ENCODE peak calls at places on chromosomes 2 and 18, in six cellular contexts. E is H9, V is IMR-90, S is fibroblast of lung, K is endothelial cell of umbilical vein, G is MM.1S. U is an unnamed sample.

GRCh38 chr2:188050716-188051115 is 241.0 kb upstream of the GULP1 start:
- DNase-seq in G (no peak), S (no peak), K (no peak), V (no peak), E (no peak), U (no peak)

GRCh38 chr2:184597996-184598312 is 375 bp upstream of the ZNF804A start:
- DNase-seq in V (peak; percentile 6), E (no peak), K (no peak), G (no peak), S (no peak), U (no peak)

GRCh38 chr2:21042958-21043743 is 722 bp downstream of the APOB start:
- DNase-seq in G (peak; percentile 49), E (peak; percentile 79), V (peak; percentile 31), K (peak; percentile 55), S (peak; percentile 62), U (peak; percentile 60)

GRCh38 chr2:158969717-158970521 is 1.5 kb downstream of the TANC1 start:
- DNase-seq in V (peak; percentile 21), G (no peak), E (peak; percentile 53), K (peak; percentile 73), S (peak; percentile 29), U (no peak)

GRCh38 chr2:29273004-29273703 is 157.9 kb downstream of the CLIP4 start:
- DNase-seq in S (no peak), E (no peak), G (no peak), K (no peak), V (no peak), U (no peak)

GRCh38 chr2:223576873-223577272 is 25.3 kb downstream of the SCG2 start:
- DNase-seq in E (no peak), G (no peak), S (peak; percentile 99), K (no peak), V (peak; percentile 98), U (no peak)

GRCh38 chr2:11904029-11904428 is 157.6 kb downstream of the LPIN1 start:
- DNase-seq in K (no peak), G (no peak), E (no peak), V (no peak), S (no peak), U (peak; percentile 61)

GRCh38 chr18:54147439-54147838 is 77.0 kb downstream of the MBD2 start:
- DNase-seq in K (no peak), V (no peak), E (no peak), G (peak; percentile 30), S (no peak), U (no peak)

GRCh38 chr2:39373403-39373802 is 63.7 kb downstream of the MAP4K3 start:
- DNase-seq in V (no peak), S (no peak), E (no peak), G (no peak), K (no peak), U (no peak)

GRCh38 chr2:205197468-205198129 is 484.7 kb upstream of the NRP2 start:
- DNase-seq in S (no peak), V (no peak), E (no peak), K (no peak), G (peak; percentile 57), U (no peak)

GRCh38 chr2:33488715-33489540 is 12.5 kb downstream of the RASGRP3 start:
- DNase-seq in E (no peak), S (no peak), G (no peak), V (no peak), K (no peak), U (no peak)

GRCh38 chr2:203786912-203787311 is 80.5 kb downstream of the CD28 start:
- DNase-seq in S (peak; percentile 74), K (peak; percentile 81), V (peak; percentile 52), G (no peak), E (no peak), U (peak; percentile 44)

GRCh38 chr2:160278101-160278888 is 78.2 kb upstream of the ITGB6 start:
- DNase-seq in K (peak; percentile 21), E (no peak), V (no peak), G (no peak), S (no peak), U (no peak)

GRCh38 chr2:225013432-225014048 is 28.7 kb downstream of the DOCK10 start:
- DNase-seq in G (no peak), E (no peak), S (no peak), V (no peak), K (no peak), U (no peak)

GRCh38 chr2:88443353-88443938 is 9.0 kb downstream of the FOXI3 start:
- DNase-seq in G (no peak), K (no peak), E (peak; percentile 64), S (no peak), V (no peak), U (no peak)

GRCh38 chr2:20671036-20671735 is 4.2 kb downstream of the GDF7 start:
- DNase-seq in K (no peak), E (peak; percentile 56), V (no peak), S (no peak), G (no peak), U (no peak)

GRCh38 chr2:30971291-30972025 is 164.2 kb upstream of the CAPN13 start:
- DNase-seq in E (no peak), G (no peak), K (no peak), V (no peak), S (no peak), U (no peak)

GRCh38 chr2:144453039-144453336 is 66.9 kb downstream of the ZEB2 start:
- DNase-seq in G (no peak), E (no peak), S (peak; percentile 70), V (peak; percentile 76), K (no peak), U (no peak)

GRCh38 chr2:21317131-21317530 is 193.4 kb downstream of the TDRD15 start:
- DNase-seq in G (peak; percentile 52), E (peak; percentile 62), K (peak; percentile 3), S (peak; percentile 23), V (peak; percentile 8), U (peak; percentile 65)

GRCh38 chr2:240479111-240479501 is 43.6 kb downstream of the GPC1 start:
- DNase-seq in G (no peak), V (no peak), K (no peak), S (no peak), E (peak; percentile 16), U (no peak)

GRCh38 chr2:63121055-63121834 is 70.6 kb downstream of the OTX1 start:
- DNase-seq in S (no peak), V (no peak), G (no peak), E (peak; percentile 31), K (no peak), U (no peak)

GRCh38 chr2:19955544-19956422 is 34.1 kb downstream of the WDR35 start:
- DNase-seq in S (peak; percentile 85), E (peak; percentile 70), G (peak; percentile 72), V (peak; percentile 77), K (peak; percentile 80), U (peak; percentile 72)

GRCh38 chr2:44392338-44392943 is 30.7 kb downstream of the CAMKMT start:
- DNase-seq in V (peak; percentile 21), S (peak; percentile 50), E (no peak), G (peak; percentile 55), K (peak; percentile 46), U (peak; percentile 58)

GRCh38 chr2:240523451-240524281 is 34.1 kb downstream of the ANKMY1 start:
- DNase-seq in K (no peak), S (no peak), E (no peak), G (no peak), V (no peak), U (no peak)

GRCh38 chr2:68108116-68108515 is 45.3 kb upstream of the C1D start:
- DNase-seq in G (no peak), E (no peak), S (no peak), K (no peak), V (no peak), U (no peak)

GRCh38 chr2:43960921-43961320 is 34.9 kb downstream of the LRPPRC start:
- DNase-seq in G (no peak), S (no peak), K (no peak), E (no peak), V (no peak), U (no peak)

GRCh38 chr2:15810451-15811150 is 129.7 kb upstream of the MYCN start:
- DNase-seq in V (no peak), S (no peak), E (no peak), G (no peak), K (no peak), U (no peak)

GRCh38 chr2:228731517-228731916 is 539.6 kb downstream of the PID1 start:
- DNase-seq in E (no peak), V (peak; percentile 68), G (no peak), K (no peak), S (peak; percentile 34), U (no peak)

GRCh38 chr2:201447116-201447515 is 4.1 kb downstream of the TRAK2 start:
- DNase-seq in V (no peak), E (no peak), G (no peak), K (no peak), S (no peak), U (no peak)

GRCh38 chr18:58952303-58952702 is 87.6 kb downstream of the ZNF532 start:
- DNase-seq in G (no peak), S (no peak), K (no peak), V (no peak), E (no peak), U (no peak)
- H4K20me1 ChIP-seq in G (no peaks in the 10 kb centered on the region), S (no peaks in the 10 kb centered on the region), K (no peaks in the 10 kb centered on the region), V (no peaks in the 10 kb centered on the region), E (no peaks in the 10 kb centered on the region), U (no peaks in the 10 kb centered on the region)

GRCh38 chr2:70977605-70978205 is 725 bp upstream of the ANKRD53 start:
- DNase-seq in V (peak; percentile 93), K (peak; percentile 35), G (peak; percentile 41), S (peak; percentile 96), E (no peak), U (no peak)
- TF ChIP-seq CTCF in V (no peak), K (no peak), G (no peak), S (no peak), E (no peak), U (peak; percentile 62)

GRCh38 chr2:163794635-163795034 is 58.8 kb upstream of the FIGN start:
- DNase-seq in K (no peak), S (no peak), G (no peak), E (no peak), V (no peak), U (no peak)
- H4K20me1 ChIP-seq in K (no peaks in the 10 kb centered on the region), S (no peaks in the 10 kb centered on the region), G (no peaks in the 10 kb centered on the region), E (no peaks in the 10 kb centered on the region), V (no peaks in the 10 kb centered on the region), U (no peaks in the 10 kb centered on the region)

GRCh38 chr2:194319222-194319992 is 1337.6 kb upstream of the SLC39A10 start:
- DNase-seq in K (no peak), V (no peak), S (no peak), E (peak; percentile 32), G (no peak), U (peak; percentile 16)

GRCh38 chr2:194314042-194314441 is 1343.0 kb upstream of the SLC39A10 start:
- DNase-seq in S (no peak), G (no peak), K (no peak), V (no peak), E (no peak), U (no peak)
- TF ChIP-seq CTCF in S (no peak), G (no peak), K (no peak), V (no peak), E (no peak), U (no peak)

GRCh38 chr18:51017140-51017874 is 12.7 kb upstream of the SMAD4 start:
- DNase-seq in E (peak; percentile 67), S (no peak), G (no peak), V (no peak), K (no peak), U (no peak)
- H4K20me1 ChIP-seq in E (no peaks in the 10 kb centered on the region), S (no peaks in the 10 kb centered on the region), G (no peaks in the 10 kb centered on the region), V (no peaks in the 10 kb centered on the region), K (peaks cover 1% of the 10 kb centered on the region), U (no peaks in the 10 kb centered on the region)

GRCh38 chr18:63949068-63949737 is at the start of gene HMSD:
- DNase-seq in G (peak; percentile 44), K (peak; percentile 17), S (peak; percentile 28), V (no peak), E (peak; percentile 91), U (no peak)
- TF ChIP-seq CTCF in G (peak; percentile 48), K (peak; percentile 37), S (peak; percentile 28), V (peak; percentile 17), E (peak; percentile 60), U (no peak)

GRCh38 chr2:47893771-47894170 is 12.5 kb downstream of the FBXO11 start:
- DNase-seq in E (no peak), K (no peak), S (no peak), G (no peak), V (no peak), U (no peak)
- H4K20me1 ChIP-seq in E (no peaks in the 10 kb centered on the region), K (peaks cover 13% of the 10 kb centered on the region), S (no peaks in the 10 kb centered on the region), G (peaks cover 23% of the 10 kb centered on the region), V (peaks cover 88% of the 10 kb centered on the region), U (peaks cover 66% of the 10 kb centered on the region)